ENCODE peak calls at places on chromosomes 16 and 17, in four cellular contexts. One of them, this sample, is unnamed.

GRCh38 chr17:82372591-82373452 is 1.3 kb downstream of the UTS2R start:
- DNase-seq in GM12878: no peak
- DNase-seq in HepG2: no peak
- DNase-seq in K562: no peak
- DNase-seq in this sample: no peak

GRCh38 chr17:43456661-43457361 is 27.0 kb upstream of the DHX8 start:
- DNase-seq in GM12878: no peak
- DNase-seq in HepG2: peak; percentile 100
- DNase-seq in K562: no peak
- DNase-seq in this sample: no peak

GRCh38 chr16:67504190-67505021 is 21.1 kb upstream of the AGRP start:
- DNase-seq in GM12878: no peak
- DNase-seq in HepG2: peak; percentile 56
- DNase-seq in K562: peak; percentile 91
- DNase-seq in this sample: no peak

GRCh38 chr16:78503501-78504110 is 404.2 kb downstream of the WWOX start:
- DNase-seq in GM12878: no peak
- DNase-seq in HepG2: peak; percentile 61
- DNase-seq in K562: peak; percentile 69
- DNase-seq in this sample: peak; percentile 36

GRCh38 chr17:72158895-72159885 is 38.4 kb downstream of the SOX9 start:
- DNase-seq in GM12878: no peak
- DNase-seq in HepG2: peak; percentile 23
- DNase-seq in K562: no peak
- DNase-seq in this sample: no peak

GRCh38 chr17:77392376-77393273 is 251.9 kb downstream of the SEC14L1 start:
- DNase-seq in GM12878: no peak
- DNase-seq in HepG2: peak; percentile 97
- DNase-seq in K562: peak; percentile 66
- DNase-seq in this sample: peak; percentile 68

GRCh38 chr17:50550661-50551432 is 3.9 kb downstream of the SPATA20 start:
- DNase-seq in GM12878: no peak
- DNase-seq in HepG2: peak; percentile 84
- DNase-seq in K562: peak; percentile 73
- DNase-seq in this sample: peak; percentile 94

GRCh38 chr17:62703269-62703775 is 75.9 kb downstream of the MRC2 start:
- DNase-seq in GM12878: no peak
- DNase-seq in HepG2: no peak
- DNase-seq in K562: no peak
- DNase-seq in this sample: no peak

GRCh38 chr16:67077871-67078270 is 31.9 kb upstream of the PHAF1 start:
- DNase-seq in GM12878: no peak
- DNase-seq in HepG2: no peak
- DNase-seq in K562: no peak
- DNase-seq in this sample: no peak

GRCh38 chr17:17944743-17945142 is 27.5 kb downstream of the TOM1L2 start:
- DNase-seq in GM12878: no peak
- DNase-seq in HepG2: no peak
- DNase-seq in K562: no peak
- DNase-seq in this sample: no peak

GRCh38 chr17:60421273-60422161 is 772 bp upstream of the CHCT1 start:
- DNase-seq in GM12878: no peak
- DNase-seq in HepG2: peak; percentile 42
- DNase-seq in K562: no peak
- DNase-seq in this sample: peak; percentile 81

GRCh38 chr17:39402279-39402889 is 958 bp upstream of the FBXL20 start:
- DNase-seq in GM12878: peak; percentile 60
- DNase-seq in HepG2: peak; percentile 95
- DNase-seq in K562: peak; percentile 96
- DNase-seq in this sample: peak; percentile 95

GRCh38 chr17:13569740-13570137 is 32.0 kb downstream of the HS3ST3A1 start:
- DNase-seq in GM12878: no peak
- DNase-seq in HepG2: no peak
- DNase-seq in K562: no peak
- DNase-seq in this sample: no peak

GRCh38 chr16:79612207-79612606 is 11.7 kb upstream of the MAF start:
- DNase-seq in GM12878: no peak
- DNase-seq in HepG2: no peak
- DNase-seq in K562: no peak
- DNase-seq in this sample: no peak

GRCh38 chr17:57419940-57420522 is 163.7 kb downstream of the MSI2 start:
- DNase-seq in GM12878: no peak
- DNase-seq in HepG2: no peak
- DNase-seq in K562: no peak
- DNase-seq in this sample: no peak

GRCh38 chr17:75774988-75775668 is 9.5 kb upstream of the UNK start:
- DNase-seq in GM12878: no peak
- DNase-seq in HepG2: no peak
- DNase-seq in K562: no peak
- DNase-seq in this sample: no peak

GRCh38 chr17:73262676-73263642 is 1.3 kb upstream of the CPSF4L start:
- DNase-seq in GM12878: no peak
- DNase-seq in HepG2: peak; percentile 80
- DNase-seq in K562: no peak
- DNase-seq in this sample: no peak

GRCh38 chr17:61720016-61720795 is 129.2 kb upstream of the NACA2 start:
- DNase-seq in GM12878: no peak
- DNase-seq in HepG2: no peak
- DNase-seq in K562: no peak
- DNase-seq in this sample: no peak

GRCh38 chr17:4998027-4998665 is 396 bp downstream of the KIF1C start:
- DNase-seq in GM12878: no peak
- DNase-seq in HepG2: peak; percentile 40
- DNase-seq in K562: no peak
- DNase-seq in this sample: peak; percentile 74

GRCh38 chr17:62206550-62206949 is 141.5 kb upstream of the MED13 start:
- DNase-seq in GM12878: no peak
- DNase-seq in HepG2: no peak
- DNase-seq in K562: no peak
- DNase-seq in this sample: no peak

GRCh38 chr17:8185580-8186445 is 4.2 kb downstream of the BORCS6 start:
- DNase-seq in GM12878: no peak
- DNase-seq in HepG2: peak; percentile 65
- DNase-seq in K562: peak; percentile 37
- DNase-seq in this sample: peak; percentile 92

GRCh38 chr16:35664091-35664693 is 2204.8 kb downstream of the TP53TG3F start:
- DNase-seq in GM12878: no peak
- DNase-seq in HepG2: no peak
- DNase-seq in K562: no peak
- DNase-seq in this sample: no peak

GRCh38 chr16:30870904-30871303 is 23.0 kb downstream of the BCL7C start:
- DNase-seq in GM12878: no peak
- DNase-seq in HepG2: no peak
- DNase-seq in K562: no peak
- DNase-seq in this sample: no peak

GRCh38 chr16:63655846-63656245 is 1466.0 kb downstream of the CDH11 start:
- DNase-seq in GM12878: no peak
- DNase-seq in HepG2: no peak
- DNase-seq in K562: no peak
- DNase-seq in this sample: no peak

GRCh38 chr17:50101346-50102163 is 6.4 kb downstream of the PDK2 start:
- DNase-seq in GM12878: no peak
- DNase-seq in HepG2: no peak
- DNase-seq in K562: peak; percentile 76
- DNase-seq in this sample: no peak

GRCh38 chr17:76002100-76002499 is 1.4 kb downstream of the CDK3 start:
- DNase-seq in GM12878: no peak
- DNase-seq in HepG2: no peak
- DNase-seq in K562: no peak
- DNase-seq in this sample: no peak

GRCh38 chr16:22353188-22353919 is 21.1 kb downstream of the CDR2 start:
- DNase-seq in GM12878: peak; percentile 63
- DNase-seq in HepG2: peak; percentile 66
- DNase-seq in K562: no peak
- DNase-seq in this sample: no peak

DNA sequence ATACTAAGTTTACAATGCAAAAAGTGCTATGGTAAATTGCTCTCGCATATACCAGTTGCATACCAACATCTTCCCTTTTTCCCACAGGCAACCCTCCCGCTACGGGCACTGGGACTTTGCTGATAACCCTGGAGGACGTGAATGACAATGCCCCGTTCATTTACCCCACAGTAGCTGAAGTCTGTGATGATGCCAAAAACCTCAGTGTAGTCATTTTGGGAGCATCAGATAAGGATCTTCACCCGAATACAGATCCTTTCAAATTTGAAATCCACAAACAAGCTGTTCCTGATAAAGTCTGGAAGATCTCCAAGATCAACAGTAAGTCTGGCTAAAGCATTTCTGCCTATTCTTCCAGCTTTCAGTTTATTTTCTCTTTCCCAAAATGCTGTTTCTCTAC is 27.9 kb upstream of the HSBP1 start:
- DNase-seq in GM12878: no peak
- DNase-seq in HepG2: no peak
- DNase-seq in K562: no peak
- DNase-seq in this sample: no peak
- TF ChIP-seq MAX in GM12878: no peak
- TF ChIP-seq MAX in HepG2: no peak
- TF ChIP-seq MAX in K562: no peak
- TF ChIP-seq MAX in this sample: no peak

GRCh38 chr17:32161029-32161428 is 18.7 kb downstream of the RHOT1 start:
- DNase-seq in GM12878: no peak
- DNase-seq in HepG2: no peak
- DNase-seq in K562: no peak
- DNase-seq in this sample: no peak
- TF ChIP-seq CBFB in GM12878: no peak
- TF ChIP-seq CBFB in HepG2: no peak
- TF ChIP-seq CBFB in K562: no peak
- TF ChIP-seq CBFB in this sample: no peak

DNA sequence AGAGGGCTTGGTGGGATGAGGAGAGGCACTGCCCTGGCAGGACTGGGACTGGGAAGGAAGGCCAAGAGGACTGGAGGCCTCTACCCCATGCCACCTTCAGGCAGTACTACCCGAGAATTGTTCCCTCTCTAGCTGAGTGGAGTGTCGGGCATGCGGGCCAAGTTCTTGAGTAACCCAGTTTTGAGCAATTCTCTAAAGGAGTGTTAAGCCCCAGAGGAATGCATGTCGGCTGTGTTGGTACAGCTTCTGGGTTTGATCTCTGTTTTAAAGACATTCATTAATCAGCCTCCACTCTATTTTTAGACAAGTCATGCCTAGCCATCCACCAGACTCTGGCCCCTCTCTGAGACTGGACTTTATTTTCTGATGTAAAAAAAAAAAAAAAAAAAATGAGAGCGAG is 88.8 kb downstream of the AXIN2 start:
- DNase-seq in GM12878: no peak
- DNase-seq in HepG2: no peak
- DNase-seq in K562: no peak
- DNase-seq in this sample: no peak
- TF ChIP-seq MAX in GM12878: no peak
- TF ChIP-seq MAX in HepG2: no peak
- TF ChIP-seq MAX in K562: no peak
- TF ChIP-seq MAX in this sample: no peak

DNA sequence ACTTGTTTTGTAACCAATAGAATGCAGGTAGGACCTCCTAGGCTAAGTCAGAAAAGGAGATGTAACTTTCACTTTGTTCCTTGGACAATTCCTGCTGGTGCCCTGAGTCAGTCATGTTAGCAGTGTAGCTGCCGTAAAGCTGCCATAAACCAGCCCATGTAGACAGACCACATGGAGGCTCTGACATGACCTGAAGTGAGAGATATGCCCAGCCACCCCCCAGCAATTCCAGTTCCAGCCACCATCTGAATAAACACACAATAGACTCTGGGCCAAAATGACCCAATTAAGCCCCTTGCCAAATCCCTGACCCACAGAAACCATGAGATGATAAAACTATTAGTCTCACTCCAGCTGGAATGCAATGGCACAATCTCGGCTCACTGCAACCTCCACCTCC is 20.6 kb downstream of the SMURF2 start:
- DNase-seq in GM12878: no peak
- DNase-seq in HepG2: no peak
- DNase-seq in K562: peak; percentile 35
- DNase-seq in this sample: no peak
- TF ChIP-seq CBFB in GM12878: no peak
- TF ChIP-seq CBFB in HepG2: no peak
- TF ChIP-seq CBFB in K562: no peak
- TF ChIP-seq CBFB in this sample: no peak

This sample was measured in WTC11.